ENCODE peak calls at places on chromosome 21, in ten cellular contexts. S is heart left ventricle; P is naive thymus-derived CD8-positive, alpha-beta T cell; C is NCI-H748 treated with DMSO at 0.1 percent for 48 hours; X is activated CD8-positive, alpha-beta T cell treated with anti-CD3 and anti-CD28 coated beads for 36 hours; M is ovary; R is GM10248; D is caudate nucleus; Z is cerebellar cortex; I is mucosa of descending colon. B is an unnamed sample.

GRCh38 chr21:26377111-26377694 is 195.9 kb downstream of the CYYR1 start:
- DNase-seq in C (no peak), D (no peak), M (no peak), P (no peak), X (no peak), S (no peak), Z (no peak), I (no peak), R (no peak), B (no peak)

GRCh38 chr21:22584308-22584707 is 1586.1 kb downstream of the NCAM2 start:
- DNase-seq in D (no peak), M (no peak), C (no peak), R (no peak), Z (no peak), P (no peak), S (no peak), X (no peak), I (no peak), B (no peak)

GRCh38 chr21:34072145-34073031 is 990 bp upstream of the MRPS6 start:
- DNase-seq in C (no peak), R (no peak), I (no peak), D (no peak), S (peak), P (peak), Z (peak), M (peak), X (peak), B (peak)

GRCh38 chr21:44686843-44687561 is 5.0 kb upstream of the KRTAP12-1 start:
- DNase-seq in C (no peak), I (no peak), X (no peak), R (no peak), P (no peak), M (no peak), D (no peak), S (peak), Z (no peak), B (no peak)

GRCh38 chr21:43864313-43864805 is 664 bp upstream of the AGPAT3 start:
- DNase-seq in Z (peak), P (peak), M (peak), I (peak), S (peak), C (no peak), D (no peak), X (peak), R (peak), B (peak)

GRCh38 chr21:14583629-14584251 is 37.6 kb upstream of the SAMSN1 start:
- DNase-seq in X (peak), I (no peak), Z (no peak), D (no peak), M (no peak), C (no peak), R (no peak), P (no peak), S (no peak), B (no peak)

GRCh38 chr21:27703806-27704205 is 736.9 kb upstream of the ADAMTS5 start:
- DNase-seq in I (no peak), X (no peak), Z (no peak), M (no peak), S (no peak), C (no peak), P (no peak), R (no peak), D (no peak), B (no peak)

GRCh38 chr21:46431884-46432488 is 26.7 kb upstream of the DIP2A start:
- DNase-seq in D (peak), I (peak), M (no peak), S (no peak), P (peak), C (no peak), R (no peak), Z (no peak), X (peak), B (no peak)

GRCh38 chr21:14734191-14734590 is 188.1 kb upstream of the SAMSN1 start:
- DNase-seq in R (no peak), Z (no peak), S (no peak), X (peak), M (no peak), D (no peak), P (no peak), I (no peak), C (no peak), B (no peak)

GRCh38 chr21:35203093-35204021 is 154.3 kb upstream of the RUNX1 start:
- DNase-seq in P (no peak), R (no peak), I (no peak), D (no peak), S (peak), Z (no peak), X (no peak), C (no peak), M (no peak), B (no peak)

GRCh38 chr21:17461582-17461981 is 51.3 kb upstream of the CXADR start:
- DNase-seq in X (no peak), Z (no peak), D (no peak), P (no peak), I (no peak), R (no peak), S (no peak), M (no peak), C (no peak), B (no peak)

B was measured in upper lobe of left lung.